ENCODE peak calls at places on chromosomes 13 and 19, in nine cellular contexts. W, A, E, I, Q, C, N, L and Z are unnamed samples.

GRCh38 chr13:98496239-98496668 is 80.7 kb downstream of the STK24 start:
- DNase-seq in W (no peak), A (no peak), E (no peak), I (peak), Q (no peak), C (no peak), N (peak), L (no peak), Z (no peak)

GRCh38 chr13:26589754-26590153 is 32.3 kb downstream of the WASF3 start:
- DNase-seq in W (no peak), A (no peak), E (no peak), I (peak), Q (no peak), C (no peak), N (no peak), L (no peak), Z (no peak)

GRCh38 chr19:5627395-5627904 is 4.6 kb downstream of the SAFB start:
- DNase-seq in W (peak), A (peak), E (peak), I (peak), Q (peak), C (no peak), N (peak), L (peak), Z (no peak)

GRCh38 chr13:70960841-70961443 is 852.7 kb upstream of the KLHL1 start:
- DNase-seq in W (no peak), A (no peak), E (no peak), I (peak), Q (no peak), C (no peak), N (peak), L (no peak), Z (no peak)

GRCh38 chr19:35959040-35959967 is 23.1 kb downstream of the LRFN3 start:
- DNase-seq in W (peak), A (peak), E (peak), I (peak), Q (peak), C (no peak), N (no peak), L (no peak), Z (no peak)

GRCh38 chr19:33233056-33233873 is 7.6 kb upstream of the SLC7A10 start:
- DNase-seq in W (no peak), A (no peak), E (no peak), I (no peak), Q (no peak), C (no peak), N (no peak), L (no peak), Z (no peak)

GRCh38 chr19:38070573-38070972 is 153.4 kb downstream of the DPF1 start:
- DNase-seq in W (no peak), A (no peak), E (no peak), I (peak), Q (no peak), C (no peak), N (no peak), L (no peak), Z (no peak)

GRCh38 chr13:77980592-77980991 is 62.0 kb upstream of the EDNRB start:
- DNase-seq in W (no peak), A (no peak), E (no peak), I (peak), Q (no peak), C (no peak), N (no peak), L (no peak), Z (no peak)

GRCh38 chr13:96967248-96967745 is 27.0 kb downstream of the OXGR1 start:
- DNase-seq in W (no peak), A (no peak), E (no peak), I (peak), Q (no peak), C (no peak), N (no peak), L (no peak), Z (no peak)